ENCODE peak calls at places on chromosome 7, in six cellular contexts. One of them, this sample, is unnamed.
A peak's percentile ranks its signal among the peaks of the same experiment; 100 is the strongest.

GRCh38 chr7:114293289-114294012 is 121.2 kb upstream of the FOXP2 start:
- DNase-seq in SK-N-SH: no peak
- DNase-seq in sigmoid colon: no peak
- DNase-seq in endothelial cell of umbilical vein: no peak
- DNase-seq in K562: no peak
- DNase-seq in spleen: no peak
- DNase-seq in this sample: no peak

GRCh38 chr7:126040114-126041045 is 1110.8 kb upstream of the POT1 start:
- DNase-seq in spleen: no peak
- DNase-seq in K562: no peak
- DNase-seq in endothelial cell of umbilical vein: no peak
- DNase-seq in SK-N-SH: no peak
- DNase-seq in sigmoid colon: no peak
- DNase-seq in this sample: no peak

GRCh38 chr7:46162582-46162981 is 241.5 kb upstream of the IGFBP3 start:
- DNase-seq in endothelial cell of umbilical vein: no peak
- DNase-seq in spleen: no peak
- DNase-seq in SK-N-SH: no peak
- DNase-seq in K562: no peak
- DNase-seq in sigmoid colon: no peak
- DNase-seq in this sample: no peak

GRCh38 chr7:14424675-14425074 is 435.2 kb upstream of the ETV1 start:
- DNase-seq in sigmoid colon: no peak
- DNase-seq in spleen: no peak
- DNase-seq in SK-N-SH: no peak
- DNase-seq in K562: no peak
- DNase-seq in endothelial cell of umbilical vein: no peak
- DNase-seq in this sample: no peak

GRCh38 chr7:137760111-137760510 is 86.7 kb downstream of the DGKI start:
- DNase-seq in sigmoid colon: no peak
- DNase-seq in endothelial cell of umbilical vein: no peak
- DNase-seq in SK-N-SH: peak; percentile 72
- DNase-seq in spleen: no peak
- DNase-seq in K562: no peak
- DNase-seq in this sample: no peak

GRCh38 chr7:2844153-2845077 is at the start of gene GNA12:
- DNase-seq in endothelial cell of umbilical vein: peak; percentile 100
- DNase-seq in spleen: peak; percentile 98
- DNase-seq in sigmoid colon: peak; percentile 99
- DNase-seq in K562: peak; percentile 98
- DNase-seq in SK-N-SH: peak; percentile 100
- DNase-seq in this sample: peak; percentile 99

GRCh38 chr7:17152698-17153097 is 145.8 kb upstream of the AHR start:
- DNase-seq in SK-N-SH: no peak
- DNase-seq in endothelial cell of umbilical vein: no peak
- DNase-seq in K562: no peak
- DNase-seq in spleen: no peak
- DNase-seq in sigmoid colon: no peak
- DNase-seq in this sample: no peak

GRCh38 chr7:114539575-114539974 is 125.0 kb downstream of the FOXP2 start:
- DNase-seq in spleen: no peak
- DNase-seq in K562: no peak
- DNase-seq in sigmoid colon: no peak
- DNase-seq in endothelial cell of umbilical vein: peak; percentile 53
- DNase-seq in SK-N-SH: no peak
- DNase-seq in this sample: no peak

GRCh38 chr7:18420758-18421157 is 74.8 kb upstream of the HDAC9 start:
- DNase-seq in spleen: no peak
- DNase-seq in sigmoid colon: no peak
- DNase-seq in SK-N-SH: no peak
- DNase-seq in endothelial cell of umbilical vein: no peak
- DNase-seq in K562: no peak
- DNase-seq in this sample: no peak

GRCh38 chr7:130149575-130150139 is 55.5 kb downstream of the TMEM209 start:
- DNase-seq in SK-N-SH: no peak
- DNase-seq in K562: no peak
- DNase-seq in endothelial cell of umbilical vein: no peak
- DNase-seq in spleen: peak; percentile 80
- DNase-seq in sigmoid colon: no peak
- DNase-seq in this sample: no peak

DNA sequence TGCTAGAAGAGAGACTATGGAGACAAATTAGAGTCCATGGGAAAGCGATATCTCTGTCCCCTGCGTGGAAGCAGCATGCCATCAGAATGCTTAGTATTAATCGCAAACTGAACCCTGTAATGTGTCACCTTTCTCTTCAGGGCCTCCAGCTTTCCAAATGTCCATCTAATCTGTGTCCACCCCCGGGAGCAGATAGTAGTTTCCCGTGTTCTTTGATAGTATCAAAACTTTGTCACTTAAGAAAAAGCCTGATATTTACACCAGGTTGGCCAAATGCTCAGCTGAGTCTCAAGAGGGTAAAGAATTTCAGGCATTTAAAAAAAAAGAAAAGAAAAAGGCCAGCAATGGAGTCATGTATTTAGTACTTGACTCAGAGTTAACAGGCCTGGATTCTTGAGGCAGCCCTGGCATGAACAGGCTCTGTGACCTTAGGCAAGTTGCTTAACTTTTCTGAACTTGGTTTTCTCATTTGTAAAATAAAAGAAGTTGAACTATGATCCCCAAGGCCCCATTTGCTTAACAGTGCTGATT is 10.4 kb upstream of the GSAP start:
- DNase-seq in spleen: no peak
- DNase-seq in K562: no peak
- DNase-seq in SK-N-SH: no peak
- DNase-seq in endothelial cell of umbilical vein: no peak
- DNase-seq in sigmoid colon: no peak
- DNase-seq in this sample: no peak
- H3K4me3 ChIP-seq in spleen: no peak overlapping the region
- H3K4me3 ChIP-seq in K562: no peak overlapping the region
- H3K4me3 ChIP-seq in SK-N-SH: no peak overlapping the region
- H3K4me3 ChIP-seq in endothelial cell of umbilical vein: no peak overlapping the region
- H3K4me3 ChIP-seq in sigmoid colon: no peak overlapping the region
- H3K4me3 ChIP-seq in this sample: no peak overlapping the region

GRCh38 chr7:100575746-100576383 is 2.2 kb upstream of the SAP25 start:
- DNase-seq in spleen: peak; percentile 76
- DNase-seq in K562: no peak
- DNase-seq in endothelial cell of umbilical vein: no peak
- DNase-seq in sigmoid colon: no peak
- DNase-seq in SK-N-SH: peak; percentile 24
- DNase-seq in this sample: no peak

GRCh38 chr7:100573691-100574361 is at the start of gene SAP25:
- DNase-seq in SK-N-SH: peak; percentile 54
- DNase-seq in K562: no peak
- DNase-seq in sigmoid colon: no peak
- DNase-seq in endothelial cell of umbilical vein: no peak
- DNase-seq in spleen: peak; percentile 76
- DNase-seq in this sample: no peak

GRCh38 chr7:100575206-100575631 is 1.5 kb upstream of the SAP25 start:
- DNase-seq in spleen: no peak
- DNase-seq in endothelial cell of umbilical vein: no peak
- DNase-seq in K562: peak; percentile 49
- DNase-seq in SK-N-SH: peak; percentile 33
- DNase-seq in sigmoid colon: no peak
- DNase-seq in this sample: no peak

GRCh38 chr7:100572949-100573675 is 588 bp downstream of the SAP25 start:
- DNase-seq in K562: no peak
- DNase-seq in SK-N-SH: peak; percentile 37
- DNase-seq in spleen: peak; percentile 74
- DNase-seq in sigmoid colon: no peak
- DNase-seq in endothelial cell of umbilical vein: no peak
- DNase-seq in this sample: no peak

GRCh38 chr7:100574362-100575205 is 884 bp upstream of the SAP25 start:
- DNase-seq in K562: no peak
- DNase-seq in sigmoid colon: no peak
- DNase-seq in SK-N-SH: peak; percentile 45
- DNase-seq in spleen: no peak
- DNase-seq in endothelial cell of umbilical vein: no peak
- DNase-seq in this sample: no peak
- H3K4me1 ChIP-seq in K562: peaks cover 79% of the 10 kb centered on the region
- H3K4me1 ChIP-seq in sigmoid colon: peaks cover 2% of the 10 kb centered on the region
- H3K4me1 ChIP-seq in SK-N-SH: no peaks in the 10 kb centered on the region
- H3K4me1 ChIP-seq in spleen: peaks cover 9% of the 10 kb centered on the region
- H3K4me1 ChIP-seq in endothelial cell of umbilical vein: peaks cover 8% of the 10 kb centered on the region
- H3K4me1 ChIP-seq in this sample: peaks cover 10% of the 10 kb centered on the region

DNA sequence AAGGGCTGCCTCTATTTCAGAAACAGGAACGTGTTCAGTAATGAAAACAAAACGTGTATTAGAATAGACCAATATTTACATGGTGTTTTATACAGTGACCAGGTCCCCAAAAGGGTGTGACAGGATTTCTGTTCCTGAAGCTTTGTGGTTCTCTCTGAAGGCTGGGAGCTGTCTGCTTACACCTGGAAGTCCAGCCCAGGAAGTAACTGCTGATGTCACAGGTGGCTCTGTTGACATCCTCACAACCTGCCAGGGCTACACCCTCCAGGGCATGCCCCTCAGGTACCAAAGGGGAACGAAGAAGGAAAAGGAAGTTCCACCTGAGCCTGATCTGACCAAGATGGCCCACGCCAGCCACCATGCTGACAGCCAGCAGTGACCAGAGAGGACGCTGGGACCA is 78.9 kb downstream of the COBL start:
- DNase-seq in SK-N-SH: no peak
- DNase-seq in endothelial cell of umbilical vein: no peak
- DNase-seq in spleen: no peak
- DNase-seq in K562: no peak
- DNase-seq in sigmoid colon: no peak
- DNase-seq in this sample: no peak
- TF ChIP-seq POLR2AphosphoS5 in SK-N-SH: no peak
- TF ChIP-seq POLR2AphosphoS5 in endothelial cell of umbilical vein: no peak
- TF ChIP-seq POLR2AphosphoS5 in spleen: no peak
- TF ChIP-seq POLR2AphosphoS5 in K562: no peak
- TF ChIP-seq POLR2AphosphoS5 in sigmoid colon: no peak
- TF ChIP-seq POLR2AphosphoS5 in this sample: no peak

DNA sequence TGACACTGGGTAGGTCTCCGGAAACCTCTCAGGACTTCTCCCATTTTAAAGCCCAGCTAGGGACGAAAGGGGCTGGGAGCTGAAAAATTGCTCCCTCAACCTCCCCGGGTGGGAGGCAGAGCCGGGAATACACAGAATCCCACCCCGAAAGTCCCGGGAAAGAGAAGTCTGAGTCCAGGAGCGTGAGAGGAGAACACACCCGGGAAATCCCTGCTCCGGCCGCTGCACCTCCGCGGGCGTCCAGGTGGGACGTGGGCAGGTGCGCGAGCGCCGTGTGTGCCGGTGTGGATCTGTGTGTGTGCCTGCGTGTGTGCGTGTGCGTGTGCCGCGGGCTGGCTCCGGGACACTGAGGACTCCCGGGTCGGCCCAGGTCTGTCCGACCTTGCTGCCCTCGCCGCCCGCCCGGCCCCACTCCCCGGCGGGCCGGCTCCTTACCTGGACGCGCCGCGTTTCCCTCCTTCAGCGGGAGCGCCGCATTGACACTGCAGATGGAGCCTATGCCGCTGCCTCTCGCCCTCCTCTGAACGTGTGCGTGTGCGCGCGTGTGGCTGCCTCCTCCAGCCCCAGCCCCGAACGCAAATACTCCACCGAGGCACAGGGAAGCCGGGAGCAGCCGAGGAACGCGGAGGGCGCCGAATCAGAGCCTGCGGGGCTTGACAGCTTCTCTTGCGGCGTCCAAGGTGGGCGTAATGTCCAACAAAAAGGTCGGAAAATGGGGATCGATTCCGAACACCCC is at the start of gene PLXNA4:
- DNase-seq in endothelial cell of umbilical vein: peak; percentile 32
- DNase-seq in spleen: no peak
- DNase-seq in K562: no peak
- DNase-seq in SK-N-SH: peak; percentile 73
- DNase-seq in sigmoid colon: peak; percentile 65
- DNase-seq in this sample: no peak
- H3K4me3 ChIP-seq in endothelial cell of umbilical vein: peak within 1 kb of the TSS; percentile 73
- H3K4me3 ChIP-seq in spleen: peak within 1 kb of the TSS; percentile 57
- H3K4me3 ChIP-seq in K562: no peak within 1 kb of the TSS
- H3K4me3 ChIP-seq in SK-N-SH: peak within 1 kb of the TSS; percentile 48
- H3K4me3 ChIP-seq in sigmoid colon: peak within 1 kb of the TSS; percentile 58
- H3K4me3 ChIP-seq in this sample: peak within 1 kb of the TSS; percentile 57

DNA sequence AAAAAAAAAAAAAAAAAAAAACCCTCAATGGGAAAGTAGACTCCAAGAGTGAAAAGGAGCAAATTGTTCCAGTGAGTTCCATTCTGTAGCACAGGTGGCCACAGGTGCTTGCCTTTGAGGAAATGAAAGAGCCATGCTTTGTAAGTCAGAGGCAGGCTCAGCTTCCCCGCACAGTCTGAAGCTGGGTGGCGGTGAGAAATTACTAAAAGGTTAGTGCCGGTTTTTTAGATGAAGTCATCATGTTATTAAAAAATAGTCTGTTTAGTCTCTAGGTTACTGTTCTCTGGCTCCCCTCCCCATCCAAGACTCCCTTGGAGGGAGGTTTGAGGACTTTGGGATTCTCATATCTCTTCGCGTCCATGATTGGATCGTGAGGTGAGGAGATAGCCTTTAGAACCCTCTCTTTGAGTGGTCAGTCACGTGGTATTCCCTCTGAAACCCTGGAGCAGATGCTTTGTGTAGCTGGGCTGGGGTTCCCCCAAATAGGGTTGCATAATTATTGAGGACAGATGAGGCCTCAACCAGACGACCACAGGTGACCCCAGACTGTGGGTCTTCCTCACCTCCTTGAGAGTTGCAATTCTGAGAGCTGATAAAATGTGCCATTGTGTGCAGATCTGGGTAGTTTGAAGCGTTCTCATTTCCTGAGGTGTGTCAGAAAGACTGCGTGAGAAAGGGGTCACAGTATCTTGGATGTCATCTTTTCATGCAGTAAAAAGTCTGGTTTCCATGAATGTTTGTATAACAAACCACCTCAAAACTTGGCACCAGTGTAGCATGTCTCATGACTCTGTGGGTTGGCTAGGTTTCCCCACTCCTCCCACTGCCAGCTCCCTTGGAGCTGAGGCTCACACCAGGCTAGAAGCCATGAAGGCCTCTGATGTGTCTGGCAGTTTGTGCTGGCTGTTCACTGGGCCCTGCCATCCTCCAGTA is 27.1 kb downstream of the OGDH start:
- DNase-seq in SK-N-SH: no peak
- DNase-seq in sigmoid colon: peak; percentile 88
- DNase-seq in spleen: no peak
- DNase-seq in endothelial cell of umbilical vein: peak; percentile 95
- DNase-seq in K562: no peak
- DNase-seq in this sample: peak; percentile 85
- H3K4me1 ChIP-seq in SK-N-SH: peaks cover 23% of the 10 kb centered on the region
- H3K4me1 ChIP-seq in sigmoid colon: no peaks in the 10 kb centered on the region
- H3K4me1 ChIP-seq in spleen: peaks cover 62% of the 10 kb centered on the region
- H3K4me1 ChIP-seq in endothelial cell of umbilical vein: peaks cover 38% of the 10 kb centered on the region
- H3K4me1 ChIP-seq in K562: peaks cover 27% of the 10 kb centered on the region
- H3K4me1 ChIP-seq in this sample: peaks cover 67% of the 10 kb centered on the region

This sample was measured in suprapubic skin.